ENCODE peak calls at places on chromosomes 4 and X, in ten cellular contexts. K, U, R, T, N, I, P, Y, V and B are unnamed samples.

GRCh38 chr4:15704145-15704544 is 1.3 kb downstream of the BST1 start:
- DNase-seq in T (no peak), N (no peak), P (no peak), V (no peak), R (no peak), U (no peak), K (no peak), I (no peak), Y (no peak), B (no peak)

GRCh38 chr4:75831856-75832405 is 70.3 kb downstream of the PPEF2 start:
- DNase-seq in U (no peak), N (no peak), Y (no peak), R (no peak), K (no peak), V (no peak), P (no peak), T (no peak), I (no peak), B (no peak)

GRCh38 chrX:19343085-19343461 is 654 bp upstream of the PDHA1 start:
- DNase-seq in P (no peak), I (no peak), R (no peak), K (no peak), N (no peak), U (no peak), T (no peak), Y (no peak), V (no peak), B (no peak)

GRCh38 chr4:110501826-110502225 is 25.9 kb downstream of the ENPEP start:
- DNase-seq in Y (no peak), T (no peak), U (no peak), N (no peak), V (no peak), P (peak; percentile 42), R (peak; percentile 39), I (no peak), K (no peak), B (no peak)

GRCh38 chr4:154566639-154567204 is 3.9 kb downstream of the FGB start:
- DNase-seq in K (no peak), N (no peak), V (no peak), P (no peak), I (no peak), U (no peak), R (peak; percentile 19), Y (no peak), T (no peak), B (no peak)

GRCh38 chr4:141132689-141133145 is 552 bp downstream of the RNF150 start:
- DNase-seq in V (peak; percentile 8), I (no peak), K (peak; percentile 68), R (no peak), Y (no peak), U (no peak), P (peak; percentile 8), T (no peak), N (no peak), B (no peak)

GRCh38 chrX:16239211-16239610 is 71.9 kb downstream of the MAGEB17 start:
- DNase-seq in Y (no peak), T (no peak), R (peak; percentile 95), I (peak; percentile 91), N (no peak), K (no peak), P (peak; percentile 49), U (no peak), V (peak; percentile 2), B (no peak)

GRCh38 chrX:16559206-16559619 is 90.7 kb upstream of the S100G start:
- DNase-seq in R (no peak), Y (no peak), K (no peak), N (no peak), P (peak; percentile 11), U (no peak), T (no peak), I (no peak), V (no peak), B (no peak)

GRCh38 chr4:2875556-2875955 is 31.9 kb downstream of the ADD1 start:
- DNase-seq in K (no peak), N (no peak), I (no peak), P (no peak), V (no peak), U (no peak), Y (no peak), T (no peak), R (no peak), B (no peak)

DNA sequence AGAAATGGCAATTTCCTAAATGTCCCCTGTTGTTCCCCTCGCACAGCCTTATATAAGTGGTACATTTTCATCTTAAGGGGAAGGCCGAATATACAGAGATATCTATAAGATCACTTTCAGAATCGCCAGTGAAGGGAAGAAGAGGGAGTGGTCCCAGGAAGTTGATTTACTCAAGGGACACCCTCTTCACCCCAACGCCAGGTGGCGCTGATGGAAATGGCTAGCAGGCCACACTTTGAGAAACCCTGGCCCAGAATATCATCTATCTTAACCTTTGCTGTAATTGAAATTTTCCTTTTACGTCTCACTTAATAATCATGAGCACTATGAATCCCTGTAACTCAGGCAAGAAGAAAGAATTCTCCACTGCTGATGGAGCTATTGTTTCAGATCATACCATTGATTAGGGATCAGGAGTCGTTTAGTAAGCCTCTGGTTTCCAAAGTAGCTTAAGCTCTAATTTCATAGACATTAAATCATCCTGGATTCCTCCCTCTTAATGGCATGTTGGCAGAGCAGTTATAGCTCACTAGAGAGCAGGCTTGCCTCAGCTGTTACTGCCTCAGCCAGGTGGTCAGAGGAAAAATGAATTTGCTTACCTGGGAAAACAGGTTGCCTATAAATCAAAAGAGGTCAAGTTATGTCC is 941.3 kb upstream of the TENM3 start:
- DNase-seq in P (peak; percentile 2), U (peak; percentile 73), N (peak; percentile 6), K (peak; percentile 60), I (peak; percentile 47), V (peak; percentile 4), R (peak; percentile 24), T (peak; percentile 67), Y (peak; percentile 58), B (no peak)
- H3K4me3 ChIP-seq in P (no peak overlapping the region), U (no peak overlapping the region), N (no peak overlapping the region), K (no peak overlapping the region), I (no peak overlapping the region), V (no peak overlapping the region), R (no peak overlapping the region), T (no peak overlapping the region), Y (no peak overlapping the region), B (no peak overlapping the region)

DNA sequence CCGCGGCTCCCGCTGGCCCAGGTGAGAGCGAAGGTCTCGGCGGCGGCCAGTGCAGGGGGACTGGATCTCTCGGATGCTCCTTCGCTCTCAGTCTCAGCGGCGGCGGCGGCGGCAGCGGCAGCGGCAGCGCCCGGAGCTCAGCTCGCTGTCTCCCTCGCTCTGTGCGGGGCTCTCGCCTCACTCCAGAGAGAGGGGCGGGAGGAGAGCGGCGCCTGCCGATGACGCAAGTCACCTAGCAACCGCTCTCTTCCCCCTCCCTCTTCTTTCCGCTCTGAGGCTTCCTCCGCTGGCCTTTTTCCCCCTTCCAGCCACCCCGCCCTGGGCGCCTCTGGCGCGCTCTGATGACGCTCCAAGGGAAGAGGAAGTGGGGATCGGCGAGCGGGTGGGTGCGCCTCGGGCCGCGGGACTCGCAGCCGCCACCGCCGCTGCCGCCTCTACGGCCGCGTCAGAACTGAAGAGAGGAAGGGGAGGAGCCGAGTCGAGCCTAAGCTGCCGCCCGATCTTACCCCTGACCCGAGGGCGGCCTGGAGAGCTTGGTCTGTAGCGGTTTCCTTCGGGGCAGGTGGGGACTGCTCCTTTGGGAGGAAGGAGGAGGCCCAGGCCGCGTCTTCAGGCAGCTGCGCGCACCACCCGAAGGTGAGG is at the start of gene FBXW7:
- DNase-seq in I (peak; percentile 99), U (peak; percentile 100), Y (peak; percentile 99), T (peak; percentile 99), V (peak; percentile 87), K (peak; percentile 99), P (peak; percentile 98), R (peak; percentile 99), N (peak; percentile 100), B (peak; percentile 100)
- H3K4me3 ChIP-seq in I (peak within 1 kb of the TSS; percentile 95), U (peak within 1 kb of the TSS; percentile 93), Y (peak within 1 kb of the TSS; percentile 98), T (peak within 1 kb of the TSS; percentile 93), V (peak within 1 kb of the TSS; percentile 93), K (peak within 1 kb of the TSS; percentile 98), P (peak within 1 kb of the TSS; percentile 95), R (peak within 1 kb of the TSS; percentile 78), N (peak within 1 kb of the TSS; percentile 98), B (peak within 1 kb of the TSS; percentile 87)

DNA sequence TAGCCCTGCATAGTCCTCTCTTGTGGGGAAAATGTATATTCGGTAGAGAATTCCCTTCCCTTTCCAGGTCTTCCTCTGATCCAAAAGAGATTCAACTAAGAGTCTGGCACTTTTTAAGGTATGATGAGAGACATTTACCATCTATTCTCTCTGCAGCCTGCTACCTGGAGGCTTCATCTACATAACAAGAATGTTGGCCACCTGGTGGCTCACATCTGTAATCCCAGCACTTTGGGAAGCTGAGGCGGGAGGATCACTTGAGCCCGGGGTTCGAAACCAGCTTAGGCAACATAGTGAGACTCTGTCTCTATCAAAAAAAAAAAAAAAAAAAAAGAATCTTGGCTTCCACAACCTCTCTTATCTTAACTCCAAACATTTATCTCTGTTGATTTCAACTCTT is 40.4 kb upstream of the NOCT start:
- DNase-seq in Y (no peak), N (no peak), K (no peak), U (no peak), I (no peak), V (no peak), P (no peak), T (no peak), R (no peak), B (no peak)
- H3K4me3 ChIP-seq in Y (no peak overlapping the region), N (no peak overlapping the region), K (no peak overlapping the region), U (no peak overlapping the region), I (no peak overlapping the region), V (no peak overlapping the region), P (no peak overlapping the region), T (no peak overlapping the region), R (no peak overlapping the region), B (no peak overlapping the region)

GRCh38 chr4:7756561-7757355 is 182.9 kb downstream of the AFAP1 start:
- DNase-seq in V (no peak), K (no peak), N (no peak), Y (peak; percentile 43), I (no peak), P (no peak), T (no peak), R (peak; percentile 5), U (no peak), B (no peak)

GRCh38 chr4:7759635-7760034 is 180.0 kb downstream of the AFAP1 start:
- DNase-seq in Y (peak; percentile 45), K (no peak), T (no peak), N (no peak), I (no peak), V (no peak), P (no peak), R (no peak), U (no peak), B (no peak)

GRCh38 chr4:7759221-7759620 is 180.4 kb downstream of the AFAP1 start:
- DNase-seq in Y (peak; percentile 63), R (no peak), I (no peak), N (peak; percentile 90), P (no peak), K (no peak), T (no peak), U (no peak), V (no peak), B (peak; percentile 77)

GRCh38 chr4:7757501-7758443 is 181.9 kb downstream of the AFAP1 start:
- DNase-seq in Y (peak; percentile 18), N (no peak), V (no peak), T (no peak), P (no peak), R (no peak), K (no peak), I (no peak), U (no peak), B (no peak)

DNA sequence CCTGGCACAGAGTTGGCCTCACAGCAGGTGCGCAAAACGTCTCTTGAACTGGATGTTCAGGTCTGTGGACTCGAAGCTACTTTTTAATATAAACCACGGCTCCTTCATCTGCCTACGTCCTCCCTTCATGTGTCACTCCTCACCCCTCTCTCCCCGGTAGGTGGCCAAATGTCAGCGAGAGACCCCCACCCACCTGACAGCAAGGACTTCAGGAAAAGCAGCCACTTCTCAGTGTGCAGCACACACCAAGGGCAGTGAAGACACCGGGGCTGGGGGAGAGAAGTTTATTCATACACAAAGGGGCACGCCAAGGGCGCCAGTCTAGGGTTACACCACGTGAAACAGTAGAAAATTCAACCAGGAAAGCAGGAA is 181.2 kb downstream of the AFAP1 start:
- DNase-seq in U (no peak), K (no peak), I (no peak), R (no peak), Y (peak; percentile 30), N (no peak), T (no peak), P (no peak), V (no peak), B (no peak)
- H3K4me3 ChIP-seq in U (no peak overlapping the region), K (no peak overlapping the region), I (no peak overlapping the region), R (no peak overlapping the region), Y (no peak overlapping the region), N (peak overlapping the region; percentile 92), T (no peak overlapping the region), P (no peak overlapping the region), V (no peak overlapping the region), B (no peak overlapping the region)